ENCODE peak calls at places on chromosomes 16 and 17, in five cellular contexts. One of them, this sample, is unnamed.

GRCh38 chr17:47076171-47076570 is 97.1 kb upstream of the RPRML start:
- DNase-seq in activated T-helper 9 cell treated with anti-CD3 and anti-CD28 coated beads, Interleukin-2, amount 50 U/mL, for 16 hours: no peak
- DNase-seq in A549: no peak
- DNase-seq in CD8-positive, alpha-beta memory T cell: no peak
- DNase-seq in GM10248: no peak
- DNase-seq in this sample: no peak

GRCh38 chr16:84357191-84357651 is 11.1 kb upstream of the ATP2C2 start:
- DNase-seq in activated T-helper 9 cell treated with anti-CD3 and anti-CD28 coated beads, Interleukin-2, amount 50 U/mL, for 16 hours: no peak
- DNase-seq in A549: no peak
- DNase-seq in CD8-positive, alpha-beta memory T cell: no peak
- DNase-seq in GM10248: no peak
- DNase-seq in this sample: no peak

GRCh38 chr17:48613862-48614694 is 1.0 kb downstream of the HOXB8 start:
- DNase-seq in activated T-helper 9 cell treated with anti-CD3 and anti-CD28 coated beads, Interleukin-2, amount 50 U/mL, for 16 hours: no peak
- DNase-seq in A549: peak
- DNase-seq in CD8-positive, alpha-beta memory T cell: no peak
- DNase-seq in GM10248: no peak
- DNase-seq in this sample: peak

GRCh38 chr16:54484700-54485099 is 198.1 kb upstream of the IRX3 start:
- DNase-seq in activated T-helper 9 cell treated with anti-CD3 and anti-CD28 coated beads, Interleukin-2, amount 50 U/mL, for 16 hours: no peak
- DNase-seq in A549: no peak
- DNase-seq in CD8-positive, alpha-beta memory T cell: no peak
- DNase-seq in GM10248: no peak
- DNase-seq in this sample: no peak

GRCh38 chr16:68760671-68761275 is 23.7 kb downstream of the CDH1 start:
- DNase-seq in activated T-helper 9 cell treated with anti-CD3 and anti-CD28 coated beads, Interleukin-2, amount 50 U/mL, for 16 hours: no peak
- DNase-seq in A549: peak
- DNase-seq in CD8-positive, alpha-beta memory T cell: no peak
- DNase-seq in GM10248: peak
- DNase-seq in this sample: no peak

GRCh38 chr16:89194340-89195311 is 5.7 kb downstream of the SLC22A31 start:
- DNase-seq in activated T-helper 9 cell treated with anti-CD3 and anti-CD28 coated beads, Interleukin-2, amount 50 U/mL, for 16 hours: no peak
- DNase-seq in A549: no peak
- DNase-seq in CD8-positive, alpha-beta memory T cell: peak
- DNase-seq in GM10248: no peak
- DNase-seq in this sample: no peak

GRCh38 chr16:62392698-62393097 is 356.5 kb upstream of the CDH8 start:
- DNase-seq in activated T-helper 9 cell treated with anti-CD3 and anti-CD28 coated beads, Interleukin-2, amount 50 U/mL, for 16 hours: no peak
- DNase-seq in A549: no peak
- DNase-seq in CD8-positive, alpha-beta memory T cell: no peak
- DNase-seq in GM10248: no peak
- DNase-seq in this sample: no peak

GRCh38 chr16:86354641-86355040 is 155.7 kb upstream of the FOXF1 start:
- DNase-seq in activated T-helper 9 cell treated with anti-CD3 and anti-CD28 coated beads, Interleukin-2, amount 50 U/mL, for 16 hours: no peak
- DNase-seq in A549: no peak
- DNase-seq in CD8-positive, alpha-beta memory T cell: no peak
- DNase-seq in GM10248: no peak
- DNase-seq in this sample: no peak

GRCh38 chr16:87822571-87822970 is 46.7 kb downstream of the SLC7A5 start:
- DNase-seq in activated T-helper 9 cell treated with anti-CD3 and anti-CD28 coated beads, Interleukin-2, amount 50 U/mL, for 16 hours: no peak
- DNase-seq in A549: no peak
- DNase-seq in CD8-positive, alpha-beta memory T cell: no peak
- DNase-seq in GM10248: no peak
- DNase-seq in this sample: no peak

GRCh38 chr17:57442914-57443571 is 186.7 kb downstream of the MSI2 start:
- DNase-seq in activated T-helper 9 cell treated with anti-CD3 and anti-CD28 coated beads, Interleukin-2, amount 50 U/mL, for 16 hours: peak
- DNase-seq in A549: peak
- DNase-seq in CD8-positive, alpha-beta memory T cell: peak
- DNase-seq in GM10248: no peak
- DNase-seq in this sample: peak

GRCh38 chr16:76446251-76446650 is 169.1 kb downstream of the CNTNAP4 start:
- DNase-seq in activated T-helper 9 cell treated with anti-CD3 and anti-CD28 coated beads, Interleukin-2, amount 50 U/mL, for 16 hours: no peak
- DNase-seq in A549: no peak
- DNase-seq in CD8-positive, alpha-beta memory T cell: no peak
- DNase-seq in GM10248: no peak
- DNase-seq in this sample: no peak

GRCh38 chr17:16935241-16935663 is 36.7 kb downstream of the TNFRSF13B start:
- DNase-seq in activated T-helper 9 cell treated with anti-CD3 and anti-CD28 coated beads, Interleukin-2, amount 50 U/mL, for 16 hours: no peak
- DNase-seq in A549: no peak
- DNase-seq in CD8-positive, alpha-beta memory T cell: peak
- DNase-seq in GM10248: no peak
- DNase-seq in this sample: no peak

GRCh38 chr16:3094289-3095027 is 4.6 kb downstream of the ZSCAN10 start:
- DNase-seq in activated T-helper 9 cell treated with anti-CD3 and anti-CD28 coated beads, Interleukin-2, amount 50 U/mL, for 16 hours: peak
- DNase-seq in A549: peak
- DNase-seq in CD8-positive, alpha-beta memory T cell: peak
- DNase-seq in GM10248: peak
- DNase-seq in this sample: peak

GRCh38 chr16:12440233-12440530 is 363.5 kb downstream of the CPPED1 start:
- DNase-seq in activated T-helper 9 cell treated with anti-CD3 and anti-CD28 coated beads, Interleukin-2, amount 50 U/mL, for 16 hours: no peak
- DNase-seq in A549: no peak
- DNase-seq in CD8-positive, alpha-beta memory T cell: no peak
- DNase-seq in GM10248: no peak
- DNase-seq in this sample: no peak

GRCh38 chr16:2039286-2040030 is 8.2 kb downstream of the NTHL1 start:
- DNase-seq in activated T-helper 9 cell treated with anti-CD3 and anti-CD28 coated beads, Interleukin-2, amount 50 U/mL, for 16 hours: no peak
- DNase-seq in A549: peak
- DNase-seq in CD8-positive, alpha-beta memory T cell: no peak
- DNase-seq in GM10248: no peak
- DNase-seq in this sample: no peak

GRCh38 chr16:31577411-31577810 is 49.7 kb downstream of the AHSP start:
- DNase-seq in activated T-helper 9 cell treated with anti-CD3 and anti-CD28 coated beads, Interleukin-2, amount 50 U/mL, for 16 hours: no peak
- DNase-seq in A549: no peak
- DNase-seq in CD8-positive, alpha-beta memory T cell: no peak
- DNase-seq in GM10248: no peak
- DNase-seq in this sample: no peak

GRCh38 chr17:34675143-34675542 is 95.8 kb downstream of the TMEM132E start:
- DNase-seq in activated T-helper 9 cell treated with anti-CD3 and anti-CD28 coated beads, Interleukin-2, amount 50 U/mL, for 16 hours: no peak
- DNase-seq in A549: no peak
- DNase-seq in CD8-positive, alpha-beta memory T cell: no peak
- DNase-seq in GM10248: no peak
- DNase-seq in this sample: no peak

GRCh38 chr17:2906907-2907306 is 110.7 kb downstream of the RAP1GAP2 start:
- DNase-seq in activated T-helper 9 cell treated with anti-CD3 and anti-CD28 coated beads, Interleukin-2, amount 50 U/mL, for 16 hours: no peak
- DNase-seq in A549: no peak
- DNase-seq in CD8-positive, alpha-beta memory T cell: no peak
- DNase-seq in GM10248: no peak
- DNase-seq in this sample: no peak

GRCh38 chr16:89046491-89046890 is 47.2 kb upstream of the ACSF3 start:
- DNase-seq in activated T-helper 9 cell treated with anti-CD3 and anti-CD28 coated beads, Interleukin-2, amount 50 U/mL, for 16 hours: no peak
- DNase-seq in A549: no peak
- DNase-seq in CD8-positive, alpha-beta memory T cell: peak
- DNase-seq in GM10248: no peak
- DNase-seq in this sample: no peak

GRCh38 chr17:18361837-18362380 is 1.4 kb downstream of the SHMT1 start:
- DNase-seq in activated T-helper 9 cell treated with anti-CD3 and anti-CD28 coated beads, Interleukin-2, amount 50 U/mL, for 16 hours: no peak
- DNase-seq in A549: no peak
- DNase-seq in CD8-positive, alpha-beta memory T cell: no peak
- DNase-seq in GM10248: no peak
- DNase-seq in this sample: no peak

GRCh38 chr16:56866955-56867830 is 2.2 kb downstream of the SLC12A3 start:
- DNase-seq in activated T-helper 9 cell treated with anti-CD3 and anti-CD28 coated beads, Interleukin-2, amount 50 U/mL, for 16 hours: peak
- DNase-seq in A549: peak
- DNase-seq in CD8-positive, alpha-beta memory T cell: no peak
- DNase-seq in GM10248: peak
- DNase-seq in this sample: peak

GRCh38 chr16:78127130-78127529 is 27.7 kb downstream of the WWOX start:
- DNase-seq in activated T-helper 9 cell treated with anti-CD3 and anti-CD28 coated beads, Interleukin-2, amount 50 U/mL, for 16 hours: no peak
- DNase-seq in A549: no peak
- DNase-seq in CD8-positive, alpha-beta memory T cell: no peak
- DNase-seq in GM10248: no peak
- DNase-seq in this sample: no peak

GRCh38 chr17:43366809-43367587 is 31.8 kb upstream of the ARL4D start:
- DNase-seq in activated T-helper 9 cell treated with anti-CD3 and anti-CD28 coated beads, Interleukin-2, amount 50 U/mL, for 16 hours: no peak
- DNase-seq in A549: no peak
- DNase-seq in CD8-positive, alpha-beta memory T cell: no peak
- DNase-seq in GM10248: no peak
- DNase-seq in this sample: no peak

GRCh38 chr16:1763521-1764511 is 7.5 kb downstream of the NME3 start:
- DNase-seq in activated T-helper 9 cell treated with anti-CD3 and anti-CD28 coated beads, Interleukin-2, amount 50 U/mL, for 16 hours: no peak
- DNase-seq in A549: peak
- DNase-seq in CD8-positive, alpha-beta memory T cell: no peak
- DNase-seq in GM10248: no peak
- DNase-seq in this sample: no peak

GRCh38 chr16:23288209-23288608 is 13.9 kb upstream of the SCNN1B start:
- DNase-seq in activated T-helper 9 cell treated with anti-CD3 and anti-CD28 coated beads, Interleukin-2, amount 50 U/mL, for 16 hours: no peak
- DNase-seq in A549: no peak
- DNase-seq in CD8-positive, alpha-beta memory T cell: no peak
- DNase-seq in GM10248: no peak
- DNase-seq in this sample: no peak

GRCh38 chr17:75720656-75721462 is at the start of gene ITGB4:
- DNase-seq in activated T-helper 9 cell treated with anti-CD3 and anti-CD28 coated beads, Interleukin-2, amount 50 U/mL, for 16 hours: peak
- DNase-seq in A549: peak
- DNase-seq in CD8-positive, alpha-beta memory T cell: peak
- DNase-seq in GM10248: peak
- DNase-seq in this sample: peak

GRCh38 chr17:41959336-41960095 is 7.1 kb upstream of the CNP start:
- DNase-seq in activated T-helper 9 cell treated with anti-CD3 and anti-CD28 coated beads, Interleukin-2, amount 50 U/mL, for 16 hours: no peak
- DNase-seq in A549: peak
- DNase-seq in CD8-positive, alpha-beta memory T cell: no peak
- DNase-seq in GM10248: no peak
- DNase-seq in this sample: no peak

This sample was measured in activated CD4-positive, alpha-beta T cell treated with anti-CD3 and anti-CD28 coated beads, Interleukin-2, amount 50 U/mL, for 1 hour.